ENCODE peak calls at places on chromosomes 1 and 21, in eight cellular contexts. N is stimulated activated CD4-positive, alpha-beta T cell treated with anti-CD3 and anti-CD28 coated beads, Interleukin-15, amount 100 ng/mL, for 1 hour; B is suprapubic skin; R is BE2C; P is fibroblast of the conjunctiva; X is HS-5; F is vagina; M is T47D. L is an unnamed sample.

GRCh38 chr1:205346956-205347574 is 9.7 kb downstream of the KLHDC8A start:
- DNase-seq in N (no peak), B (no peak), R (no peak), P (no peak), X (no peak), F (no peak), M (no peak), L (no peak)

GRCh38 chr1:166920561-166921475 is 44.8 kb upstream of the TADA1 start:
- DNase-seq in N (no peak), B (no peak), R (no peak), P (no peak), X (no peak), F (no peak), M (no peak), L (peak)

GRCh38 chr1:215476541-215476940 is 90.6 kb upstream of the KCTD3 start:
- DNase-seq in N (no peak), B (no peak), R (no peak), P (no peak), X (no peak), F (no peak), M (no peak), L (no peak)

GRCh38 chr1:212718499-212718898 is 18.9 kb upstream of the BATF3 start:
- DNase-seq in N (no peak), B (no peak), R (no peak), P (no peak), X (no peak), F (no peak), M (peak), L (no peak)

GRCh38 chr1:186511761-186512637 is 51.1 kb upstream of the PDC start:
- DNase-seq in N (no peak), B (no peak), R (no peak), P (no peak), X (no peak), F (no peak), M (peak), L (peak)

GRCh38 chr1:240683576-240683975 is 71.6 kb upstream of the GREM2 start:
- DNase-seq in N (no peak), B (peak), R (no peak), P (peak), X (no peak), F (no peak), M (no peak), L (no peak)

GRCh38 chr1:222441006-222441620 is 106.8 kb downstream of the HHIPL2 start:
- DNase-seq in N (no peak), B (no peak), R (no peak), P (no peak), X (no peak), F (no peak), M (no peak), L (no peak)

GRCh38 chr1:162022626-162023025 is 1.0 kb downstream of the OLFML2B start:
- DNase-seq in N (no peak), B (no peak), R (no peak), P (no peak), X (no peak), F (no peak), M (no peak), L (no peak)

GRCh38 chr1:103248417-103249102 is 140.2 kb upstream of the COL11A1 start:
- DNase-seq in N (no peak), B (no peak), R (no peak), P (no peak), X (no peak), F (no peak), M (no peak), L (no peak)

GRCh38 chr1:204828352-204828850 is 42.3 kb upstream of the NFASC start:
- DNase-seq in N (no peak), B (no peak), R (peak), P (no peak), X (no peak), F (no peak), M (peak), L (peak)

GRCh38 chr1:223504741-223505140 is 111.5 kb downstream of the CCDC185 start:
- DNase-seq in N (no peak), B (no peak), R (peak), P (peak), X (peak), F (no peak), M (no peak), L (no peak)

GRCh38 chr1:158329807-158330206 is 1.5 kb downstream of the CD1B start:
- DNase-seq in N (no peak), B (no peak), R (no peak), P (no peak), X (no peak), F (no peak), M (peak), L (no peak)

GRCh38 chr1:206985162-206985749 is 15.0 kb upstream of the FCAMR start:
- DNase-seq in N (no peak), B (no peak), R (no peak), P (no peak), X (no peak), F (peak), M (no peak), L (no peak)

GRCh38 chr1:169109561-169110134 is 3.2 kb downstream of the ATP1B1 start:
- DNase-seq in N (no peak), B (no peak), R (peak), P (peak), X (no peak), F (no peak), M (peak), L (no peak)

GRCh38 chr21:14259669-14260458 is 43.9 kb downstream of the RBM11 start:
- DNase-seq in N (no peak), B (no peak), R (no peak), P (peak), X (peak), F (no peak), M (peak), L (no peak)

GRCh38 chr1:204885790-204886189 is 15.1 kb downstream of the NFASC start:
- DNase-seq in N (no peak), B (no peak), R (no peak), P (no peak), X (no peak), F (no peak), M (no peak), L (no peak)

GRCh38 chr1:8094481-8095241 is 68.6 kb upstream of the ERRFI1 start:
- DNase-seq in N (no peak), B (no peak), R (no peak), P (peak), X (peak), F (no peak), M (no peak), L (no peak)

GRCh38 chr21:15616864-15617574 is 112.8 kb upstream of the USP25 start:
- DNase-seq in N (no peak), B (no peak), R (no peak), P (no peak), X (no peak), F (no peak), M (no peak), L (no peak)

GRCh38 chr1:209490013-209490412 is 93.5 kb upstream of the CAMK1G start:
- DNase-seq in N (no peak), B (no peak), R (no peak), P (no peak), X (no peak), F (no peak), M (peak), L (no peak)

GRCh38 chr1:52574594-52574993 is 21.7 kb upstream of the TUT4 start:
- DNase-seq in N (no peak), B (no peak), R (no peak), P (peak), X (peak), F (no peak), M (no peak), L (no peak)